ENCODE peak calls at places on chromosomes 4 and X, in nine cellular contexts. D, F, H, R, Z, E, P, N and O are unnamed samples.

GRCh38 chr4:151792525-151792924 is 31.7 kb upstream of the GATB start:
- DNase-seq in D (no peak), F (no peak), H (no peak), R (no peak), Z (no peak), E (no peak), P (no peak), N (no peak), O (no peak)

GRCh38 chr4:183722738-183723560 is 63.9 kb downstream of the TRAPPC11 start:
- DNase-seq in D (no peak), F (no peak), H (peak), R (peak), Z (peak), E (no peak), P (peak), N (peak), O (peak)

GRCh38 chr4:34157546-34157945 is 2086.8 kb downstream of the ARAP2 start:
- DNase-seq in D (no peak), F (no peak), H (no peak), R (no peak), Z (peak), E (no peak), P (no peak), N (peak), O (no peak)

GRCh38 chr4:74543247-74543670 is 98.3 kb downstream of the AREG start:
- DNase-seq in D (no peak), F (no peak), H (peak), R (no peak), Z (no peak), E (no peak), P (no peak), N (no peak), O (no peak)

GRCh38 chr4:176778063-176778462 is 14.7 kb downstream of the VEGFC start:
- DNase-seq in D (no peak), F (no peak), H (no peak), R (peak), Z (peak), E (no peak), P (no peak), N (peak), O (peak)

GRCh38 chr4:153988446-153988845 is 199.6 kb upstream of the SFRP2 start:
- DNase-seq in D (no peak), F (no peak), H (no peak), R (no peak), Z (peak), E (no peak), P (no peak), N (peak), O (peak)

GRCh38 chr4:74218201-74218600 is 60.3 kb downstream of the MTHFD2L start:
- DNase-seq in D (no peak), F (no peak), H (no peak), R (no peak), Z (no peak), E (no peak), P (no peak), N (peak), O (peak)

GRCh38 chr4:109207060-109207459 is 95.4 kb downstream of the COL25A1 start:
- DNase-seq in D (no peak), F (peak), H (no peak), R (peak), Z (peak), E (no peak), P (no peak), N (peak), O (peak)

GRCh38 chr4:124902111-124902510 is 189.6 kb upstream of the ANKRD50 start:
- DNase-seq in D (no peak), F (no peak), H (no peak), R (no peak), Z (no peak), E (no peak), P (no peak), N (no peak), O (no peak)

GRCh38 chrX:30302957-30303356 is 6.2 kb downstream of the NR0B1 start:
- DNase-seq in D (peak), F (no peak), H (no peak), R (peak), Z (peak), E (no peak), P (peak), N (no peak), O (no peak)

GRCh38 chrX:82756272-82756671 is 751.8 kb upstream of the POU3F4 start:
- DNase-seq in D (no peak), F (no peak), H (no peak), R (peak), Z (no peak), E (no peak), P (no peak), N (no peak), O (no peak)

GRCh38 chr4:139175647-139176298 is 1.2 kb downstream of the ELF2 start:
- DNase-seq in D (no peak), F (no peak), H (no peak), R (no peak), Z (peak), E (no peak), P (no peak), N (peak), O (no peak)

GRCh38 chr4:122602277-122603142 is 18.4 kb downstream of the IL21 start:
- DNase-seq in D (no peak), F (peak), H (no peak), R (peak), Z (peak), E (peak), P (peak), N (peak), O (peak)

GRCh38 chrX:12080265-12080664 is 58.0 kb upstream of the FRMPD4 start:
- DNase-seq in D (no peak), F (no peak), H (no peak), R (peak), Z (peak), E (peak), P (no peak), N (peak), O (peak)

GRCh38 chr4:151417164-151417571 is 8.2 kb downstream of the FHIP1A start:
- DNase-seq in D (no peak), F (peak), H (no peak), R (peak), Z (no peak), E (no peak), P (no peak), N (peak), O (peak)

GRCh38 chrX:74458738-74459137 is 37.4 kb downstream of the SLC16A2 start:
- DNase-seq in D (no peak), F (peak), H (no peak), R (peak), Z (peak), E (peak), P (no peak), N (peak), O (peak)

GRCh38 chrX:40165861-40166260 is 68.1 kb upstream of the BCOR start:
- DNase-seq in D (no peak), F (no peak), H (no peak), R (no peak), Z (no peak), E (no peak), P (no peak), N (no peak), O (no peak)

GRCh38 chr4:98557497-98557896 is 100.9 kb downstream of the TSPAN5 start:
- DNase-seq in D (no peak), F (no peak), H (no peak), R (peak), Z (peak), E (no peak), P (no peak), N (peak), O (peak)

GRCh38 chr4:95507147-95507546 is 41.6 kb downstream of the UNC5C start:
- DNase-seq in D (no peak), F (no peak), H (no peak), R (no peak), Z (peak), E (no peak), P (no peak), N (no peak), O (peak)

GRCh38 chr4:78707793-78708192 is 68.4 kb upstream of the BMP2K start:
- DNase-seq in D (no peak), F (no peak), H (no peak), R (no peak), Z (no peak), E (no peak), P (peak), N (no peak), O (no peak)

GRCh38 chr4:81628489-81628888 is 156.8 kb upstream of the RASGEF1B start:
- DNase-seq in D (no peak), F (no peak), H (no peak), R (peak), Z (no peak), E (no peak), P (no peak), N (no peak), O (no peak)

GRCh38 chr4:40193018-40193571 is 3.7 kb upstream of the RHOH start:
- DNase-seq in D (no peak), F (no peak), H (no peak), R (no peak), Z (no peak), E (no peak), P (no peak), N (no peak), O (no peak)

GRCh38 chrX:110167952-110168451 is 149.9 kb downstream of the AMMECR1 start:
- DNase-seq in D (no peak), F (no peak), H (no peak), R (peak), Z (no peak), E (no peak), P (peak), N (no peak), O (peak)

GRCh38 chrX:776529-777230 is 146.1 kb downstream of the SHOX start:
- DNase-seq in D (no peak), F (no peak), H (no peak), R (no peak), Z (no peak), E (no peak), P (no peak), N (no peak), O (no peak)

GRCh38 chr4:176443646-176444409 is 124.1 kb downstream of the SPCS3 start:
- DNase-seq in D (no peak), F (no peak), H (no peak), R (peak), Z (peak), E (peak), P (no peak), N (peak), O (peak)

GRCh38 chrX:2672084-2672483 is 19.0 kb upstream of the CD99 start:
- DNase-seq in D (no peak), F (no peak), H (no peak), R (no peak), Z (no peak), E (no peak), P (no peak), N (no peak), O (no peak)

GRCh38 chr4:112951362-112951962 is 98.0 kb upstream of the ANK2 start:
- DNase-seq in D (no peak), F (no peak), H (no peak), R (no peak), Z (peak), E (no peak), P (no peak), N (peak), O (peak)

GRCh38 chr4:152079543-152080293 is 318.9 kb upstream of the GATB start:
- DNase-seq in D (no peak), F (no peak), H (no peak), R (no peak), Z (no peak), E (no peak), P (no peak), N (no peak), O (no peak)

GRCh38 chrX:40156472-40157227 is 58.9 kb upstream of the BCOR start:
- DNase-seq in D (no peak), F (no peak), H (no peak), R (no peak), Z (no peak), E (no peak), P (peak), N (no peak), O (no peak)

GRCh38 chr4:140098481-140099132 is 55.4 kb downstream of the MAML3 start:
- DNase-seq in D (no peak), F (no peak), H (no peak), R (peak), Z (peak), E (no peak), P (no peak), N (peak), O (peak)

GRCh38 chr4:123430031-123430430 is 33.4 kb downstream of the SPRY1 start:
- DNase-seq in D (no peak), F (no peak), H (no peak), R (no peak), Z (no peak), E (no peak), P (no peak), N (no peak), O (no peak)

GRCh38 chrX:132092439-132093065 is 35.3 kb downstream of the FRMD7 start:
- DNase-seq in D (peak), F (peak), H (peak), R (peak), Z (peak), E (peak), P (peak), N (peak), O (peak)

GRCh38 chrX:118718737-118719136 is 8.7 kb upstream of the IL13RA1 start:
- DNase-seq in D (no peak), F (no peak), H (no peak), R (no peak), Z (no peak), E (no peak), P (no peak), N (no peak), O (no peak)

GRCh38 chr4:74109116-74109791 is 10.3 kb upstream of the CXCL2 start:
- DNase-seq in D (peak), F (peak), H (peak), R (peak), Z (peak), E (peak), P (peak), N (peak), O (peak)

GRCh38 chrX:150692837-150693781 is at the start of gene MTMR1:
- DNase-seq in D (peak), F (no peak), H (peak), R (no peak), Z (no peak), E (no peak), P (peak), N (no peak), O (no peak)

GRCh38 chrX:118528089-118528753 is 32.6 kb downstream of the DOCK11 start:
- DNase-seq in D (no peak), F (no peak), H (no peak), R (no peak), Z (no peak), E (no peak), P (no peak), N (no peak), O (no peak)

GRCh38 chr4:166972071-166972470 is 262.2 kb downstream of the SPOCK3 start:
- DNase-seq in D (no peak), F (no peak), H (no peak), R (peak), Z (peak), E (no peak), P (no peak), N (peak), O (peak)

GRCh38 chrX:18406531-18407266 is 18.7 kb upstream of the CDKL5 start:
- DNase-seq in D (no peak), F (no peak), H (no peak), R (no peak), Z (no peak), E (no peak), P (no peak), N (no peak), O (no peak)
- H3K4me3 ChIP-seq in D (no peak), F (no peak), H (no peak), R (no peak), Z (no peak), E (no peak), P (no peak), N (no peak), O (no peak)

GRCh38 chr4:128574706-128575105 is 234.8 kb upstream of the JADE1 start:
- DNase-seq in D (peak), F (no peak), H (peak), R (peak), Z (peak), E (no peak), P (peak), N (peak), O (peak)
- TF ChIP-seq CTCF in D (peak), F (peak), H (peak), R (peak), Z (peak), E (peak), P (peak), N (peak), O (peak)

GRCh38 chr4:86892639-86892965 is 380 bp upstream of the C4orf36 start:
- DNase-seq in D (no peak), F (no peak), H (no peak), R (no peak), Z (peak), E (no peak), P (no peak), N (no peak), O (no peak)
- H3K4me3 ChIP-seq in D (peak), F (peak), H (peak), R (peak), Z (peak), E (peak), P (peak), N (peak), O (peak)

GRCh38 chrX:120308558-120308957 is 2.7 kb downstream of the TMEM255A start:
- DNase-seq in D (no peak), F (no peak), H (no peak), R (no peak), Z (no peak), E (no peak), P (peak), N (peak), O (no peak)
- TF ChIP-seq CTCF in D (no peak), F (no peak), H (no peak), R (no peak), Z (no peak), E (no peak), P (peak), N (peak), O (peak)

DNA sequence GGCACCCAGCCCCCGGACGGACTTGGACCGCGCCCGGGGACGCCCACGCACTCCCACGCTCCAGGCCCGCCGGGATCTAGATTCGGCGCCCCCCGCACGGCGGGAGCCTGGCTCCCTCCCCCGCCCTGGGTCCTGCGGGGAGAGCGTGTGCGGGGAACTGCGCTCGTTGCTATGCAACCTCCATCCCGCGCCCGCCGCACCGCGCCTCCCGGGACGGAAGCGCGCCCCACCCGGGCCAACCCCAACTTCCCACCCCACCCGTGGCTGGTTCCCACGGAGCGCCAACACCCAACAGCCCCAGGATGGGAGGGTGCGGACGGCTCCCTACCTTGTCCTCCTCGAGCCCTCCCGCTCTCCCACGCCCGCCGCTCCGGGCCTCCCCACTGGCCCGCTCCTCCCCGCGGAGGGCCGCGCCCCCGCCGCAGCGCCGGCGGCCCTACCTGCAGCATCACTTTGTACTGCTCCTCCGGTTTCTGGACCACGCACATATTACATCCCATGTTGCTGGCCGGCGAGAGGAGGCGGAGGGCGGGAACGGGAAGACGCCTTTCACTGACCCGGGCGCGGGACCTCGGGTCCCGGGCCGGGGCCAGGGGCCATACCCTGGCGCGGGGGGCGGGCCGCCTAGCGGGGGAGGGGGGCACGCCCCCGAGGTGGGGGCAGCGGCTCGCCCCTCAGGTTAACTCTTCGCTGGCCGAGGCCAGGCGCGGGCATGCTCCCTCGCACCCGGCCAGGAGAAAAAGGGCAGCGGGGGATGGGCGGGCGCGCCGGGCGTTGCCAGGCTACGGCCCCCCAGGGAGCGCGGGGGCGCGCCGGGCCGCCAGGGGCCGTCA is at the start of gene PDZD4:
- DNase-seq in D (no peak), F (no peak), H (no peak), R (no peak), Z (no peak), E (no peak), P (peak), N (no peak), O (no peak)
- H3K4me3 ChIP-seq in D (peak), F (no peak), H (peak), R (no peak), Z (no peak), E (no peak), P (peak), N (no peak), O (no peak)

DNA sequence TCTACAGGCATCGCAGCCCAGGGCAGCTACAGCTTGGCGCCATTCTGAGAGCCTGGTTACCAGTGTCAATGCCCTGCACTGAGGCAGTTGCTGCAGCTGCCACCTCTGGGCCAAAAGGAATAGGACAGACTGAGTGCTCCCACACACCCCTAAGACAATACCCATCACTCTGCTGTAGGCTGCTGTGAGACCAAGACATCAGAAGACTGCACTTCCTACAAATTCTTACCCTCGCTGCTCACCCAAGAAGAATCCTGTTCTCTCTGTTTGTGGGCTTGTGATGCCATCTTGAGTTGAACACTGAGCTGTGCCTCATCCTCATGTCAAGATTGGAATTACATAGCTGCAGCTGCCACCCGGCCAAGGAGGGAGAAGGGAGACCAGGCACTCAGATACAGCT is 1847.0 kb upstream of the PCDH10 start:
- DNase-seq in D (no peak), F (no peak), H (no peak), R (no peak), Z (no peak), E (no peak), P (peak), N (no peak), O (no peak)
- TF ChIP-seq CTCF in D (no peak), F (no peak), H (no peak), R (no peak), Z (no peak), E (no peak), P (peak), N (no peak), O (no peak)

GRCh38 chr4:186666750-186667149 is 56.9 kb downstream of the FAT1 start:
- DNase-seq in D (no peak), F (no peak), H (no peak), R (peak), Z (no peak), E (no peak), P (no peak), N (no peak), O (no peak)

GRCh38 chr4:186669159-186669720 is 54.4 kb downstream of the FAT1 start:
- DNase-seq in D (no peak), F (peak), H (no peak), R (peak), Z (peak), E (peak), P (peak), N (peak), O (peak)

GRCh38 chr4:186666252-186666651 is 57.4 kb downstream of the FAT1 start:
- DNase-seq in D (no peak), F (no peak), H (no peak), R (no peak), Z (peak), E (no peak), P (no peak), N (no peak), O (peak)

DNA sequence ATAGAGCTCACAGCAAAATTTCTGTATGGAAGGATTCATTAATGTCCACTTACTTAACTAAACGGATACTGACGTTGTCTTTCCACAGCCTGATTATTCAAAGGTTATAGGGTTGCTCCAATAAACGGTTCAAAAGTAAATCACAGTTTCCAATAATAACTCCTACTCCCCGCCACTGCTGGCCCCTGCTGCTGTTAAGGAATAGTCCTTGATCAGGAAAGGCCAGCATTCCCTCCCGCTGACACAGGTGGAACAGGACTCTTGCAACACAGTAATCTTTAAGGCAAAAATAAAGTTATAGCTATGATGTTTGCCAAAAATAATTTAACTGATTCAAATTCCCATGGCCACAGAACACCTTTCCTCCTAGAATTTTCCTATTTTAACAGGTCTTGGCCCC is 53.9 kb downstream of the FAT1 start:
- DNase-seq in D (no peak), F (no peak), H (no peak), R (no peak), Z (no peak), E (no peak), P (no peak), N (no peak), O (no peak)
- H3K4me3 ChIP-seq in D (no peak), F (no peak), H (no peak), R (no peak), Z (no peak), E (no peak), P (no peak), N (no peak), O (no peak)